ENCODE peak calls at places on chromosomes 5 and 9, in seven cellular contexts. One of them, this sample, is unnamed.

GRCh38 chr9:16598316-16598715 is 272.2 kb downstream of the BNC2 start:
- DNase-seq in adrenal gland: no peak
- DNase-seq in kidney: no peak
- DNase-seq in astrocyte of the spinal cord: no peak
- DNase-seq in sigmoid colon: no peak
- DNase-seq in pancreas: no peak
- DNase-seq in CD4-positive, alpha-beta T cell: no peak
- DNase-seq in this sample: no peak

GRCh38 chr5:25090818-25091217 is 446.0 kb upstream of the CDH10 start:
- DNase-seq in kidney: no peak
- DNase-seq in pancreas: no peak
- DNase-seq in CD4-positive, alpha-beta T cell: no peak
- DNase-seq in adrenal gland: no peak
- DNase-seq in astrocyte of the spinal cord: peak; percentile 16
- DNase-seq in sigmoid colon: no peak
- DNase-seq in this sample: no peak

GRCh38 chr5:139738777-139739611 is 56.6 kb upstream of the PSD2 start:
- DNase-seq in adrenal gland: no peak
- DNase-seq in CD4-positive, alpha-beta T cell: no peak
- DNase-seq in pancreas: no peak
- DNase-seq in kidney: no peak
- DNase-seq in astrocyte of the spinal cord: no peak
- DNase-seq in sigmoid colon: no peak
- DNase-seq in this sample: no peak

GRCh38 chr5:146582015-146582414 is 66.0 kb upstream of the GPR151 start:
- DNase-seq in astrocyte of the spinal cord: no peak
- DNase-seq in adrenal gland: no peak
- DNase-seq in kidney: no peak
- DNase-seq in pancreas: no peak
- DNase-seq in sigmoid colon: no peak
- DNase-seq in CD4-positive, alpha-beta T cell: no peak
- DNase-seq in this sample: no peak

GRCh38 chr5:80668016-80668969 is 13.5 kb upstream of the DHFR start:
- DNase-seq in adrenal gland: no peak
- DNase-seq in sigmoid colon: no peak
- DNase-seq in CD4-positive, alpha-beta T cell: no peak
- DNase-seq in pancreas: no peak
- DNase-seq in kidney: no peak
- DNase-seq in astrocyte of the spinal cord: no peak
- DNase-seq in this sample: no peak

GRCh38 chr5:66010476-66010875 is 84.1 kb downstream of the ERBIN start:
- DNase-seq in astrocyte of the spinal cord: no peak
- DNase-seq in sigmoid colon: no peak
- DNase-seq in adrenal gland: no peak
- DNase-seq in pancreas: no peak
- DNase-seq in CD4-positive, alpha-beta T cell: no peak
- DNase-seq in kidney: no peak
- DNase-seq in this sample: no peak

GRCh38 chr5:40904994-40905306 is 4.3 kb upstream of the C7 start:
- DNase-seq in kidney: no peak
- DNase-seq in adrenal gland: no peak
- DNase-seq in sigmoid colon: no peak
- DNase-seq in astrocyte of the spinal cord: no peak
- DNase-seq in pancreas: no peak
- DNase-seq in CD4-positive, alpha-beta T cell: no peak
- DNase-seq in this sample: no peak

GRCh38 chr9:78777747-78778146 is 480.8 kb downstream of the PSAT1 start:
- DNase-seq in sigmoid colon: no peak
- DNase-seq in kidney: no peak
- DNase-seq in adrenal gland: no peak
- DNase-seq in CD4-positive, alpha-beta T cell: no peak
- DNase-seq in astrocyte of the spinal cord: no peak
- DNase-seq in pancreas: no peak
- DNase-seq in this sample: no peak

GRCh38 chr9:126230692-126231091 is 95.9 kb upstream of the MVB12B start:
- DNase-seq in astrocyte of the spinal cord: no peak
- DNase-seq in CD4-positive, alpha-beta T cell: no peak
- DNase-seq in adrenal gland: no peak
- DNase-seq in sigmoid colon: no peak
- DNase-seq in pancreas: no peak
- DNase-seq in kidney: no peak
- DNase-seq in this sample: no peak

GRCh38 chr5:82176115-82176514 is 102.0 kb downstream of the RPS23 start:
- DNase-seq in pancreas: no peak
- DNase-seq in CD4-positive, alpha-beta T cell: no peak
- DNase-seq in adrenal gland: no peak
- DNase-seq in sigmoid colon: no peak
- DNase-seq in astrocyte of the spinal cord: no peak
- DNase-seq in kidney: no peak
- DNase-seq in this sample: no peak

GRCh38 chr5:1492757-1493156 is 31.0 kb downstream of the LPCAT1 start:
- DNase-seq in pancreas: no peak
- DNase-seq in astrocyte of the spinal cord: no peak
- DNase-seq in kidney: no peak
- DNase-seq in CD4-positive, alpha-beta T cell: no peak
- DNase-seq in sigmoid colon: no peak
- DNase-seq in adrenal gland: no peak
- DNase-seq in this sample: no peak

GRCh38 chr9:125984461-125984860 is 237.3 kb downstream of the PBX3 start:
- DNase-seq in astrocyte of the spinal cord: no peak
- DNase-seq in sigmoid colon: peak; percentile 51
- DNase-seq in adrenal gland: no peak
- DNase-seq in kidney: peak; percentile 37
- DNase-seq in CD4-positive, alpha-beta T cell: no peak
- DNase-seq in pancreas: no peak
- DNase-seq in this sample: peak; percentile 40

GRCh38 chr5:115847290-115847689 is 5.6 kb downstream of the AP3S1 start:
- DNase-seq in adrenal gland: no peak
- DNase-seq in CD4-positive, alpha-beta T cell: no peak
- DNase-seq in sigmoid colon: no peak
- DNase-seq in astrocyte of the spinal cord: no peak
- DNase-seq in pancreas: no peak
- DNase-seq in kidney: no peak
- DNase-seq in this sample: no peak

GRCh38 chr9:32389365-32389764 is 4.9 kb downstream of the ACO1 start:
- DNase-seq in sigmoid colon: no peak
- DNase-seq in astrocyte of the spinal cord: no peak
- DNase-seq in CD4-positive, alpha-beta T cell: no peak
- DNase-seq in kidney: no peak
- DNase-seq in adrenal gland: peak; percentile 85
- DNase-seq in pancreas: no peak
- DNase-seq in this sample: no peak

GRCh38 chr5:9644630-9645029 is 14.5 kb upstream of the TAS2R1 start:
- DNase-seq in adrenal gland: no peak
- DNase-seq in kidney: no peak
- DNase-seq in sigmoid colon: no peak
- DNase-seq in astrocyte of the spinal cord: no peak
- DNase-seq in pancreas: no peak
- DNase-seq in CD4-positive, alpha-beta T cell: no peak
- DNase-seq in this sample: no peak

GRCh38 chr5:95924720-95925119 is 36.9 kb downstream of the ELL2 start:
- DNase-seq in astrocyte of the spinal cord: no peak
- DNase-seq in pancreas: peak; percentile 66
- DNase-seq in kidney: no peak
- DNase-seq in adrenal gland: peak; percentile 13
- DNase-seq in sigmoid colon: no peak
- DNase-seq in CD4-positive, alpha-beta T cell: no peak
- DNase-seq in this sample: no peak

GRCh38 chr9:38226491-38226951 is 157.5 kb upstream of the SHB start:
- DNase-seq in adrenal gland: no peak
- DNase-seq in astrocyte of the spinal cord: no peak
- DNase-seq in pancreas: no peak
- DNase-seq in CD4-positive, alpha-beta T cell: no peak
- DNase-seq in kidney: no peak
- DNase-seq in sigmoid colon: no peak
- DNase-seq in this sample: no peak

DNA sequence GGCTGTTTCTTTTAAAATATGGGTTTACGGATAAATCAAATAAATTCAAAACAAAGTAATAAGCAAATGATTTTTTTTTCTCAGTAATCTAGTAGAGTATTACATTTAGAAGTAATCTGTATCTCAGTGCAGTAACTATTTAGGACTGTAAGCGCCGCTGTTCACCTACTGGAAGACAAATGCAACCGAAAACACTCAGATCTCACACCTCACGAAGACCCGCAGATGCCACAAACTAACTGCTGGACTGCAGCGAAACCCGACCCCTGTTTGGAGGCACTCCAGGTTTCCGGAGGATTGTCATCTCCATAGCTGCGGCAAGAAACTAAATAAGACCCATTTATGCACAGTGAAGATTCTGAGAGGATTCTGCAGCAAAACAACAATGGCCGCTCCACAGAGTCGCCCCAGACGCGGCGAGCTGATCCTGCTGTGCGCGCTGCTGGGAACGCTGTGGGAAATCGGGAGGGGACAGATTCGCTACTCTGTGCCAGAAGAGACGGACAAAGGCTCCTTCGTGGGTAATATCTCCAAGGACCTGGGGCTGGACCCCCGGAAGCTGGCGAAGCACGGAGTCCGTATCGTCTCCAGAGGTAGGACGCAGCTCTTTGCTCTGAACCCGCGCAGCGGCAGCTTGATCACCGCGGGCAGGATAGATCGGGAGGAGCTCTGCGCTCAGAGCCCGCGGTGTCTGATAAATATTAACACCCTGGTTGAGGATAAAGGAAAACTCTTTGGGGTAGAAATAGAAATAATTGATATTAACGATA is at the start of gene PCDHGA8:
- DNase-seq in sigmoid colon: no peak
- DNase-seq in adrenal gland: no peak
- DNase-seq in kidney: no peak
- DNase-seq in CD4-positive, alpha-beta T cell: no peak
- DNase-seq in astrocyte of the spinal cord: no peak
- DNase-seq in pancreas: no peak
- DNase-seq in this sample: no peak
- TF ChIP-seq CTCF in sigmoid colon: no peak
- TF ChIP-seq CTCF in adrenal gland: no peak
- TF ChIP-seq CTCF in kidney: no peak
- TF ChIP-seq CTCF in CD4-positive, alpha-beta T cell: no peak
- TF ChIP-seq CTCF in astrocyte of the spinal cord: peak; percentile 13
- TF ChIP-seq CTCF in pancreas: no peak
- TF ChIP-seq CTCF in this sample: no peak

DNA sequence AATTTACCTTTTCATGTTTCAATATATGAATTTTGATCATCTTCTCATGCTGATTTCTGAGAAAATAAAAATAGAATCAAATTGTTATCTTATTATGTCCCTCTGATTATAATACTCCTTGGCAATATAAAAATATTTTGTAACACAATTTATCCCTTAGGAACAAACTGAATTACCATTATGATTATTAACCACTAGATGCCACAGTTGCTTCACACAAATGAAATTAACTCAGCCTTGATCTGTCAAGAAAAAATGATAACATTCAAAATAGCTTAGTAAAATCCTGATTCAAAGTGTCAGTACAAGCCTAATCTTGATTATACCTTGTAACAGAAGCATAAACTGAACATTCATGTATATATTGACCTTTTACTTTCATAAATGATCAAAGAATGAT is 4.8 kb upstream of the CHSY3 start:
- DNase-seq in pancreas: no peak
- DNase-seq in adrenal gland: no peak
- DNase-seq in astrocyte of the spinal cord: peak; percentile 54
- DNase-seq in sigmoid colon: no peak
- DNase-seq in CD4-positive, alpha-beta T cell: no peak
- DNase-seq in kidney: no peak
- DNase-seq in this sample: no peak
- TF ChIP-seq CTCF in pancreas: no peak
- TF ChIP-seq CTCF in adrenal gland: peak; percentile 48
- TF ChIP-seq CTCF in astrocyte of the spinal cord: peak; percentile 20
- TF ChIP-seq CTCF in sigmoid colon: no peak
- TF ChIP-seq CTCF in CD4-positive, alpha-beta T cell: no peak
- TF ChIP-seq CTCF in kidney: peak; percentile 39
- TF ChIP-seq CTCF in this sample: peak; percentile 59

GRCh38 chr5:33721491-33722245 is 170.1 kb downstream of the ADAMTS12 start:
- DNase-seq in sigmoid colon: no peak
- DNase-seq in adrenal gland: no peak
- DNase-seq in astrocyte of the spinal cord: peak; percentile 77
- DNase-seq in pancreas: no peak
- DNase-seq in kidney: no peak
- DNase-seq in CD4-positive, alpha-beta T cell: no peak
- DNase-seq in this sample: no peak

GRCh38 chr5:33725846-33726245 is 165.9 kb downstream of the ADAMTS12 start:
- DNase-seq in pancreas: no peak
- DNase-seq in sigmoid colon: no peak
- DNase-seq in astrocyte of the spinal cord: peak; percentile 68
- DNase-seq in kidney: no peak
- DNase-seq in adrenal gland: no peak
- DNase-seq in CD4-positive, alpha-beta T cell: no peak
- DNase-seq in this sample: no peak

DNA sequence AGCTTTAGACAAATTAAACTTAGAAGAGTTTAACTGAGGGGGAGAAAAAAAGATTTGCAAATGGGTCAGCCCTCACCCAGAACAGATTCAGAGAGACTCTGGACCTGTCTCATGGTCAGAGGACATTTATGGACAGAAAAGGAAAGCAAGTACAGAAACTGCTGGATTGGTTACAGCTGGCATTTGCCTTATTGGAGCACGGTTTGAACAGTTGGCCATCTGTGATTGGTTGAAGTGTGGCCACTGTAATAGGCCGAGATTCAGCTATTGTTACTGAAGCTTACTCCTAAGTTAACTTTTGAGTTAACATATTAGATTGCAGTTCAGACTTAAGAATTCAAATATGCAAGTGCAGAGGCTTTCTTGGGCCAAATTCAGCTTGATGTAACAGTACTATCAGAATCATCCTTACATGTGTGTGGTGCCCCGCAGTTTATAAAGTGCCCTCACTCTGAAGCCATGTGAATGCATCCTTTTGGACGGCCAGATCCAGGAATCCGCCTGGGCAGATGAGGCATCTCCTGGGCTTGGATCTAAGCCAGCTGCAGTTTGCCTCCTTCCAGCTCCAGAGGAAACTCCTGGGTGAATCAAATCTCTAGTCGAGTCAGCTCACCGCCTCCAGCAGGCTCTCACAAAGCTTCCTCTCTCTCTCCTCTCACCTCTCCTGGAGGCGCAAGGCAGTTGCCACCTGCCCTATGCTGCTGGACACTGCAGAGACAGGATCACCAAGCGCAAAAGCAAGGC is 165.2 kb downstream of the ADAMTS12 start:
- DNase-seq in kidney: no peak
- DNase-seq in pancreas: no peak
- DNase-seq in astrocyte of the spinal cord: peak; percentile 46
- DNase-seq in adrenal gland: no peak
- DNase-seq in CD4-positive, alpha-beta T cell: no peak
- DNase-seq in sigmoid colon: no peak
- DNase-seq in this sample: no peak
- TF ChIP-seq CTCF in kidney: no peak
- TF ChIP-seq CTCF in pancreas: no peak
- TF ChIP-seq CTCF in astrocyte of the spinal cord: no peak
- TF ChIP-seq CTCF in adrenal gland: no peak
- TF ChIP-seq CTCF in CD4-positive, alpha-beta T cell: no peak
- TF ChIP-seq CTCF in sigmoid colon: no peak
- TF ChIP-seq CTCF in this sample: no peak

DNA sequence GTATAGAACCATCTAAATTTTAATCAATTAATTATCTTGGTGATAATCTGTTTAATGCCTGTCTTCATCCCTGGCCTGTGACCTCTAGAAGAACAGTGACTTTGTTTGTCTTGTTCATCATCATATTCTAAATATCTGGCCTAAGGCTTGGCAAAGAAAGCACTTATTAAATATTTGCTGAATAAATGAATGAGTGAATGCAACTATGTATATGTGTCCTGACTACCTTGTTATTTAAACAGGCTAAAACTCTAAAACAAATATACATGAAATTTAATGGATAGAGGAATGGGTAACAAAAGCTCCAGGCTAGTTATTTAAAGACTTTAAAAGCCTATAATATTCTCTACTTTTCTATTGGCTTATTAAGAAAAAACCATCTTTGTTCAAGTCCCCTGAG is 91.7 kb upstream of the CER1 start:
- DNase-seq in adrenal gland: no peak
- DNase-seq in CD4-positive, alpha-beta T cell: no peak
- DNase-seq in sigmoid colon: no peak
- DNase-seq in kidney: no peak
- DNase-seq in pancreas: no peak
- DNase-seq in astrocyte of the spinal cord: no peak
- DNase-seq in this sample: no peak
- TF ChIP-seq CTCF in adrenal gland: no peak
- TF ChIP-seq CTCF in CD4-positive, alpha-beta T cell: no peak
- TF ChIP-seq CTCF in sigmoid colon: no peak
- TF ChIP-seq CTCF in kidney: no peak
- TF ChIP-seq CTCF in pancreas: no peak
- TF ChIP-seq CTCF in astrocyte of the spinal cord: no peak
- TF ChIP-seq CTCF in this sample: no peak